ENCODE peak calls at places on chromosomes 5 and 9, in eight cellular contexts. E is mammary epithelial cell, J is Peyer's patch, Z is DND-41, I is fibroblast of pulmonary artery, H is fibroblast of the aortic adventitia, X is AG04450, R is lower lobe of right lung. N is an unnamed sample.
A peak's percentile ranks its signal among the peaks of the same experiment; 100 is the strongest.

GRCh38 chr9:87494970-87495471 is 2.6 kb upstream of the DAPK1 start:
- DNase-seq in H (no peak), J (no peak), R (no peak), E (peak; percentile 71), Z (no peak), I (no peak), X (no peak), N (no peak)

GRCh38 chr5:134846641-134846960 is 833 bp downstream of the C5orf24 start:
- DNase-seq in J (no peak), I (peak; percentile 22), X (no peak), E (peak; percentile 37), Z (peak; percentile 41), R (no peak), H (no peak), N (peak; percentile 30)

GRCh38 chr9:96050048-96050875 is 174.8 kb downstream of the ERCC6L2 start:
- DNase-seq in J (no peak), X (no peak), Z (no peak), I (no peak), H (no peak), R (no peak), E (no peak), N (no peak)

GRCh38 chr9:20208156-20208555 is 414.1 kb downstream of the MLLT3 start:
- DNase-seq in R (no peak), J (no peak), X (no peak), H (no peak), I (no peak), E (no peak), Z (no peak), N (no peak)

GRCh38 chr9:130308081-130308571 is 42.6 kb downstream of the HMCN2 start:
- DNase-seq in I (no peak), E (no peak), H (no peak), R (no peak), X (no peak), Z (no peak), J (no peak), N (no peak)

GRCh38 chr9:95771556-95772280 is 103.8 kb upstream of the ERCC6L2 start:
- DNase-seq in X (no peak), E (no peak), J (no peak), H (peak; percentile 18), Z (no peak), R (no peak), I (peak; percentile 61), N (no peak)

GRCh38 chr9:20511680-20512079 is 110.6 kb downstream of the MLLT3 start:
- DNase-seq in J (no peak), X (no peak), Z (no peak), I (peak; percentile 11), H (no peak), R (no peak), E (peak; percentile 14), N (no peak)

GRCh38 chr5:74903165-74903787 is 37.1 kb upstream of the FAM169A start:
- DNase-seq in X (no peak), H (no peak), R (peak; percentile 66), E (peak; percentile 81), J (peak; percentile 80), I (peak; percentile 3), Z (no peak), N (no peak)

GRCh38 chr9:94076557-94076956 is 7.7 kb upstream of the PTPDC1 start:
- DNase-seq in E (no peak), X (no peak), I (no peak), J (no peak), R (no peak), Z (no peak), H (peak; percentile 16), N (no peak)

GRCh38 chr5:174329738-174330137 is 284.2 kb downstream of the NSG2 start:
- DNase-seq in R (no peak), X (peak; percentile 45), Z (no peak), J (no peak), I (no peak), H (peak; percentile 83), E (no peak), N (peak; percentile 60)
- TF ChIP-seq CTCF in R (no peak), X (no peak), Z (no peak), J (no peak), I (no peak), H (no peak), E (no peak), N (no peak)

GRCh38 chr5:131160134-131160533 is 4.9 kb downstream of the HINT1 start:
- DNase-seq in Z (no peak), I (no peak), E (no peak), J (no peak), X (no peak), R (no peak), H (no peak), N (no peak)
- H3K4me3 ChIP-seq in Z (no peak overlapping the region), I (no peak overlapping the region), E (no peak overlapping the region), J (no peak overlapping the region), X (no peak overlapping the region), R (no peak overlapping the region), H (no peak overlapping the region), N (no peak overlapping the region)

GRCh38 chr5:81724108-81724507 is 26.8 kb downstream of the SSBP2 start:
- DNase-seq in E (no peak), I (no peak), Z (no peak), R (no peak), H (no peak), X (no peak), J (no peak), N (no peak)
- TF ChIP-seq CTCF in E (no peak), I (no peak), Z (no peak), R (no peak), H (no peak), X (no peak), J (no peak), N (no peak)

GRCh38 chr5:39175273-39175955 is 43.9 kb downstream of the FYB1 start:
- DNase-seq in E (no peak), R (no peak), J (no peak), I (no peak), X (no peak), H (no peak), Z (no peak), N (no peak)

GRCh38 chr5:39178171-39178570 is 41.2 kb downstream of the FYB1 start:
- DNase-seq in I (peak; percentile 34), H (peak; percentile 22), Z (no peak), E (peak; percentile 72), X (no peak), R (no peak), J (no peak), N (peak; percentile 70)

GRCh38 chr5:39178856-39179255 is 40.5 kb downstream of the FYB1 start:
- DNase-seq in E (no peak), Z (no peak), I (no peak), X (no peak), J (no peak), R (no peak), H (no peak), N (no peak)

GRCh38 chr5:39177629-39177959 is 41.8 kb downstream of the FYB1 start:
- DNase-seq in Z (peak; percentile 46), H (no peak), J (no peak), X (no peak), R (no peak), E (no peak), I (no peak), N (no peak)

GRCh38 chr5:39176740-39177628 is 42.4 kb downstream of the FYB1 start:
- DNase-seq in E (no peak), H (no peak), Z (peak; percentile 69), R (no peak), X (no peak), J (peak; percentile 67), I (no peak), N (no peak)
- H3K4me3 ChIP-seq in E (no peak overlapping the region), H (no peak overlapping the region), Z (peak overlapping the region; percentile 30), R (no peak overlapping the region), X (no peak overlapping the region), J (no peak overlapping the region), I (no peak overlapping the region), N (no peak overlapping the region)

N was measured in foreskin fibroblast.